ENCODE peak calls at places on chromosomes 11 and 22, in five cellular contexts. Q is IMR-90, Y is mesenchymal stem cell, D is neuronal stem cell, I is trophoblast cell. F is an unnamed sample.

GRCh38 chr11:2084721-2085120 is 54.5 kb downstream of the IGF2 start:
- DNase-seq in D (no peak), I (no peak), Y (no peak), Q (no peak), F (no peak)

GRCh38 chr11:10764412-10764811 is 13.4 kb downstream of the CTR9 start:
- DNase-seq in Y (no peak), I (no peak), D (no peak), Q (no peak), F (no peak)

GRCh38 chr22:17570851-17571631 is 7.7 kb downstream of the SLC25A18 start:
- DNase-seq in Q (peak), Y (peak), I (no peak), D (no peak), F (no peak)

GRCh38 chr11:118621071-118621815 is 13.8 kb downstream of the PHLDB1 start:
- DNase-seq in I (peak), Q (peak), D (no peak), Y (peak), F (no peak)

GRCh38 chr22:41857160-41857859 is 24.4 kb downstream of the SREBF2 start:
- DNase-seq in Q (peak), I (peak), Y (peak), D (peak), F (peak)

GRCh38 chr22:23215294-23216204 is 35.2 kb downstream of the BCR start:
- DNase-seq in Q (peak), I (peak), D (no peak), Y (no peak), F (no peak)

GRCh38 chr11:90669094-90669493 is 446.2 kb upstream of the CHORDC1 start:
- DNase-seq in Y (no peak), I (no peak), D (no peak), Q (no peak), F (no peak)

GRCh38 chr11:16278986-16279385 is 77.4 kb downstream of the SOX6 start:
- DNase-seq in D (no peak), Y (no peak), I (no peak), Q (no peak), F (no peak)

GRCh38 chr11:73760066-73760679 is 701 bp downstream of the RAB6A start:
- DNase-seq in I (no peak), Y (peak), Q (peak), D (no peak), F (peak)

GRCh38 chr11:12188548-12189317 is 78.3 kb downstream of the MICAL2 start:
- DNase-seq in Y (no peak), Q (no peak), I (no peak), D (no peak), F (no peak)

GRCh38 chr11:70270877-70271634 is 566 bp downstream of the PPFIA1 start:
- DNase-seq in Q (peak), D (peak), I (peak), Y (peak), F (no peak)

GRCh38 chr22:19105867-19106802 is 16.1 kb downstream of the DGCR2 start:
- DNase-seq in Y (no peak), D (no peak), Q (no peak), I (no peak), F (no peak)

GRCh38 chr11:92269841-92270240 is 45.2 kb downstream of the FAT3 start:
- DNase-seq in D (no peak), Q (no peak), Y (no peak), I (no peak), F (no peak)
- H2BK120ac ChIP-seq in D (no peak), Q (peak), Y (no peak), I (no peak), F (no peak)

DNA sequence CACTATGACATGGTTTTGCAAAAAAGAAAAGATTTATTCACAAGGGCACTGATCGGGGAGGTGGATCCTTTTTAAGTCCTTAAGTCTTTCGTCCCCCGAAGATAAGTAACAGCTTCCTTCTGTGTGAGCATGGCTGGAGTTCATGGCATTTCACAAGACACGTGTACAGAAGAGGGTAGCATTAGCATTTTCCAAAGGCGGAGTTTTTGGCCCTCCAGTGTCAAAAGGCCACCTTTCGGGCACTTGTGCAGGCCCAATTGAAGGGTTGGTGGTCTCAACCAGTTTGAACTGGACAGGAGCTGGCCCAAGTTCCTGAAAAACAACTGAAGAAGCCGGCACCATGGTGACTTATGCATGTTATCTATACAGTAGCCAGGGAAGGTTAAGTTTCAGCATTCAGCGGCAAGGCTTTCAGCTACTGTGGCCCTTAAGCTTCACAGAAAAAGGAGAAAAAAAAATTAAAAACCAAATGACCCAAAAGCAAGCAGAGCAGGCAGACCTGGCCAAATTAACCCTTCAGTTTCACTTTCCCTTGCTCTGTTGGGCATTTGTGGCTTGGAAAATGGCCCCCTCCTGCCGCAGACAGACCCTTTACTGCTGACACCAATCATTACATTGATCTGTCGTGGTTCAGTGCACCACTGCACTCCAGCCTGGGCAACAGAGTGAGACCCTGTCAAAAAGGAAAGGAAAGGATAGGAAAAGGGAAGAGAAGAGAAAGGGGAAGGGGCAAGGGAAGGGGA is 18.7 kb downstream of the ZNF74 start:
- DNase-seq in Q (no peak), D (no peak), I (no peak), Y (no peak), F (no peak)
- H2BK120ac ChIP-seq in Q (no peak), D (no peak), I (no peak), Y (no peak), F (no peak)

DNA sequence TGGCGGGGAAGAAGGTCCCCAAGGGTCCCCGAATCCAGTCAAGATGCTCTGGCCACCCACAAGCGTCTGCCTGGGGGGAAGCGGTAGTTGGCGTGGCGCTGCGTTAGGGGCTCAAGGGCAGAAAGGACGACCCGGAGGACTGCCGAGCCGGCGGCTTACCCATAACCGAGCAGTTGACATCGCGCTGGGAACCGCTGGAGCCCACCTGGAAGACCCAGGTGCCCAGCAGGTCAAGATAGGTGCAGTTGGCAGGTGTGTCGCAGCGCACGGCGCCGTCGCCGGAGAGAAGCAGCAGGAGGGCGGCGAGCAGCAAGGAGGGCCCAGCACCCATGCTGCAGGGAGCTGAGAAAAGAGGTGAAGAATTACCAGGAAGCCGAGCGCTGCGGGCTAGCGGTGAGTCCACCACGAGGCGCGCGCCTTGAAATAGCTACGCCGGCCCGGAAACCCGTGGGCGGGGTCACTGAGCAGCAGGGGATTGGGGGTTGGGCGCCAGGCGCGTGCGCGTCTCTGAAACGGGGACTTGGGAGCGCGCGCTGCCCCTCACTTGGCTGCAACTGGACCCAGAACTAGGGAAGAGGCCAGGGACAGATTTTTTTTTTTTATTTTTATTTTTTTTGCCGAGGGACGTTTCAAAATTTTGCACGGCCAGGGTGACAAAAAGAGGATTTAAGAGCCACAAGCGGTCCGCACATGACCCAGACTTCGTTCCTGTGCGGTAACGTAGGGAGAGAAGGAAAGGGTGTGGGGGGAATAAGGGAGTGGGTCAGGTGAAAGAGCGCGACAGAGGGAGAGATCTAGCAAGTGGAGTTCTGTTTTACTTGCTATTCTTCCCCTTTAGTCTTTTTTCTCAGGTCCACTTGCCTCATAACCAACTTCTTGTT is at the start of gene CTSC:
- DNase-seq in Y (peak), Q (peak), I (peak), D (peak), F (peak)
- H2BK120ac ChIP-seq in Y (peak), Q (peak), I (peak), D (peak), F (no peak)

GRCh38 chr11:96054870-96055705 is 131.2 kb upstream of the MTMR2 start:
- DNase-seq in Q (peak), Y (peak), D (peak), I (no peak), F (no peak)
- H2BK120ac ChIP-seq in Q (peak), Y (no peak), D (no peak), I (peak), F (no peak)

GRCh38 chr11:117176186-117176585 is 2.4 kb upstream of the SIDT2 start:
- DNase-seq in Q (no peak), D (no peak), Y (no peak), I (no peak), F (no peak)
- H2BK120ac ChIP-seq in Q (no peak), D (no peak), Y (no peak), I (no peak), F (no peak)

DNA sequence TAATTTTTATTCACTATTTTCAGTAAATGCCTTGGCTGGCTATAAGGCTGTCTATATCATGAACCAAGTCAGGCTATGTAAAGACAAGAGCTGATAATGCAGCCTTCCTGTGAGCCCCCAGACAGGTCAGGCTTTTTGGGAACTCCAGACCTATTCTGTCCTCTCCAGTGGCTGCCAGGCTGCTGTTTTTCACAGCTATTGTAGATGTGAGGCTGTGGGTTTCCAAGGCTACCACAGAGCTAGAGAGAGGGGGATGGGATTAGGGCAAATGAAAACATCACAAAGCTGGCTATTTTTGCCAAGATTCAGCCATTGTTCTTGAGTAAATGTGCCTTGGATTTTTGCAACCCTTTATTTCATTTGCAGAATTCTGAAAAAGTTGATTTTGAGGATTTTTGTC is 55.7 kb upstream of the SORL1-AS1 start:
- DNase-seq in I (no peak), D (peak), Q (no peak), Y (no peak), F (no peak)
- H2BK120ac ChIP-seq in I (no peak), D (no peak), Q (no peak), Y (no peak), F (no peak)

GRCh38 chr11:4697583-4697982 is at the start of gene OR51E2:
- DNase-seq in Y (peak), D (no peak), I (no peak), Q (peak), F (no peak)
- H2BK120ac ChIP-seq in Y (no peak), D (no peak), I (no peak), Q (peak), F (no peak)

GRCh38 chr11:125515102-125515439 is 19.0 kb upstream of the FEZ1 start:
- DNase-seq in I (no peak), Y (no peak), Q (no peak), D (no peak), F (no peak)
- H2BK120ac ChIP-seq in I (no peak), Y (no peak), Q (no peak), D (no peak), F (no peak)

GRCh38 chr11:130580372-130580771 is 131.9 kb downstream of the ADAMTS15 start:
- DNase-seq in Q (peak), D (peak), I (peak), Y (peak), F (peak)

GRCh38 chr11:130583866-130584265 is 135.4 kb downstream of the ADAMTS15 start:
- DNase-seq in D (no peak), I (no peak), Y (no peak), Q (no peak), F (no peak)

GRCh38 chr11:130581631-130582030 is 133.2 kb downstream of the ADAMTS15 start:
- DNase-seq in Q (peak), I (no peak), Y (peak), D (no peak), F (no peak)

GRCh38 chr11:130582994-130583393 is 134.5 kb downstream of the ADAMTS15 start:
- DNase-seq in I (no peak), Q (no peak), D (no peak), Y (no peak), F (no peak)

GRCh38 chr11:130582176-130582575 is 133.7 kb downstream of the ADAMTS15 start:
- DNase-seq in D (no peak), Y (no peak), Q (no peak), I (no peak), F (no peak)
- H2BK120ac ChIP-seq in D (no peak), Y (no peak), Q (peak), I (no peak), F (no peak)

DNA sequence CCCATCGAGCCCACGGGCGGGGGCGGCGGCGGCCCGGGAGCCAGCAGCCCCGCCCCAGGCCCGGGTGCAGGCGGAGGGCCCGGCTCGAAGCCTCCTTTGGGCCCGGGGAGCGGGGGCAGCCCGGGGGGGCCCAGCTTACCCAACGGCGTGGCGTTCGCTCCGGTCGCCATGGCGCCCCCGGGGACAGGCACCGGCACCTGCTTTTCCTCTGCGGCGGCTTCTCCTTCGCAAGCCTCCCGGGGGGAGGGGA is 194 bp downstream of the SF1 start:
- DNase-seq in I (no peak), Y (no peak), D (no peak), Q (no peak), F (no peak)
- H2BK120ac ChIP-seq in I (peak), Y (peak), D (peak), Q (no peak), F (no peak)

F was measured in H1.